ENCODE peak calls at places on chromosomes 13 and 19, in six cellular contexts. F, T, J, N, L and Y are unnamed samples.
A peak's percentile ranks its signal among the peaks of the same experiment; 100 is the strongest.

GRCh38 chr19:7781157-7781556 is 18.1 kb downstream of the CLEC4M start:
- DNase-seq in N (no peak), F (no peak), L (no peak), J (no peak), T (no peak), Y (no peak)

GRCh38 chr19:33796164-33797100 is at the start of gene KCTD15:
- DNase-seq in N (peak; percentile 67), J (peak; percentile 59), L (no peak), T (peak; percentile 12), F (peak; percentile 50), Y (peak; percentile 42)

GRCh38 chr13:25977216-25977615 is 74.6 kb downstream of the SHISA2 start:
- DNase-seq in N (no peak), F (no peak), T (no peak), L (no peak), J (no peak), Y (no peak)

GRCh38 chr13:30112602-30113435 is 194.5 kb downstream of the KATNAL1 start:
- DNase-seq in F (peak; percentile 86), L (no peak), N (peak; percentile 86), T (peak; percentile 76), J (peak; percentile 89), Y (peak; percentile 66)

GRCh38 chr19:10431254-10431942 is 11.1 kb downstream of the PDE4A start:
- DNase-seq in N (peak; percentile 50), J (peak; percentile 35), L (no peak), F (no peak), T (no peak), Y (no peak)

GRCh38 chr19:1776606-1777147 is 23.4 kb downstream of the ONECUT3 start:
- DNase-seq in T (no peak), L (no peak), J (no peak), F (no peak), N (no peak), Y (no peak)

GRCh38 chr19:6030214-6030507 is 52.2 kb upstream of the RANBP3 start:
- DNase-seq in T (no peak), L (no peak), N (no peak), J (peak; percentile 94), F (no peak), Y (no peak)

GRCh38 chr19:35533822-35534521 is 716 bp downstream of the GAPDHS start:
- DNase-seq in L (no peak), F (no peak), J (peak; percentile 21), N (no peak), T (no peak), Y (no peak)

GRCh38 chr13:66965146-66965545 is 265.0 kb downstream of the PCDH9 start:
- DNase-seq in J (no peak), L (no peak), N (no peak), F (no peak), T (no peak), Y (peak; percentile 33)

GRCh38 chr13:30325668-30326067 is 18.3 kb upstream of the KATNAL1 start:
- DNase-seq in N (no peak), L (no peak), F (no peak), J (no peak), T (no peak), Y (no peak)

GRCh38 chr13:101706651-101707050 is 254.2 kb downstream of the ITGBL1 start:
- DNase-seq in N (no peak), J (peak; percentile 99), F (no peak), T (peak; percentile 17), L (no peak), Y (peak; percentile 53)

GRCh38 chr13:42048625-42049453 is at the start of gene DGKH:
- DNase-seq in F (peak; percentile 66), N (peak; percentile 92), J (peak; percentile 89), T (peak; percentile 47), L (peak; percentile 52), Y (peak; percentile 51)

GRCh38 chr19:28020631-28021315 is 1192.2 kb downstream of the UQCRFS1 start:
- DNase-seq in N (no peak), L (no peak), T (no peak), J (no peak), F (no peak), Y (no peak)

GRCh38 chr13:24053505-24054251 is 106.8 kb upstream of the SPATA13 start:
- DNase-seq in L (peak; percentile 24), T (peak; percentile 19), F (peak; percentile 23), N (peak; percentile 75), J (peak; percentile 55), Y (peak; percentile 50)

GRCh38 chr13:111980146-111980929 is 86.6 kb upstream of the SOX1 start:
- DNase-seq in F (no peak), N (no peak), L (no peak), T (no peak), J (no peak), Y (no peak)

GRCh38 chr13:101150998-101151397 is 265.3 kb downstream of the NALCN start:
- DNase-seq in T (no peak), F (no peak), L (no peak), J (peak; percentile 47), N (no peak), Y (peak; percentile 84)

GRCh38 chr19:19817357-19817756 is 4.2 kb downstream of the ZNF506 start:
- DNase-seq in N (no peak), L (no peak), J (no peak), F (no peak), T (no peak), Y (no peak)

GRCh38 chr19:54708781-54709180 is 15.5 kb upstream of the KIR3DL3 start:
- DNase-seq in L (no peak), N (no peak), T (peak; percentile 99), J (no peak), F (no peak), Y (peak; percentile 74)

GRCh38 chr19:38862321-38863059 is 12.7 kb upstream of the HNRNPL start:
- DNase-seq in L (no peak), N (peak; percentile 55), F (no peak), J (no peak), T (peak; percentile 9), Y (peak; percentile 67)